ENCODE peak calls at places on chromosomes 2 and 18, in six cellular contexts. W is GOT3; F is anterior cingulate cortex; D is activated CD4-positive, alpha-beta T cell treated with anti-CD3 and anti-CD28 coated beads, Interleukin-2, amount 50 U/mL, for 48 hours; E is Peyer's patch; I is effector memory CD8-positive, alpha-beta T cell. Z is an unnamed sample.

GRCh38 chr18:711693-712400 is 583 bp downstream of the ENOSF1 start:
- DNase-seq in W (no peak), F (peak), D (peak), E (peak), I (peak), Z (peak)

GRCh38 chr18:79588636-79589481 is 90.7 kb upstream of the CTDP1 start:
- DNase-seq in W (peak), F (no peak), D (no peak), E (peak), I (no peak), Z (no peak)

GRCh38 chr2:202113571-202114142 is 40.6 kb downstream of the KIAA2012 start:
- DNase-seq in W (no peak), F (no peak), D (no peak), E (no peak), I (no peak), Z (peak)

GRCh38 chr2:73101626-73102256 is 11.0 kb downstream of the RAB11FIP5 start:
- DNase-seq in W (no peak), F (no peak), D (no peak), E (no peak), I (no peak), Z (no peak)

GRCh38 chr2:143521404-143521803 is 392.2 kb downstream of the ARHGAP15 start:
- DNase-seq in W (no peak), F (no peak), D (no peak), E (no peak), I (no peak), Z (no peak)

GRCh38 chr2:131521961-131522781 is 5.5 kb upstream of the CCDC74A start:
- DNase-seq in W (no peak), F (no peak), D (no peak), E (no peak), I (no peak), Z (no peak)

GRCh38 chr18:8858888-8859511 is 153.6 kb downstream of the MTCL1 start:
- DNase-seq in W (no peak), F (no peak), D (no peak), E (no peak), I (no peak), Z (no peak)

GRCh38 chr18:2994603-2995432 is 18.1 kb downstream of the LPIN2 start:
- DNase-seq in W (no peak), F (no peak), D (peak), E (peak), I (peak), Z (no peak)

GRCh38 chr2:74583504-74583903 is 29.0 kb downstream of the DOK1 start:
- DNase-seq in W (no peak), F (no peak), D (no peak), E (no peak), I (no peak), Z (no peak)

GRCh38 chr2:170712653-170713279 is 2.4 kb upstream of the SP5 start:
- DNase-seq in W (no peak), F (no peak), D (no peak), E (no peak), I (no peak), Z (no peak)

GRCh38 chr2:126971481-126972271 is 73.0 kb downstream of the TEX51 start:
- DNase-seq in W (peak), F (peak), D (peak), E (peak), I (peak), Z (peak)

GRCh38 chr2:196324212-196324611 is 152.8 kb upstream of the STK17B start:
- DNase-seq in W (no peak), F (no peak), D (no peak), E (no peak), I (no peak), Z (no peak)

Z was measured in left lobe of liver.